ENCODE peak calls at places on chromosomes 2 and 18, in five cellular contexts. O is bronchial epithelial cell, U is IMR-90, L is OCI-LY7, V is astrocyte of the cerebellum. Y is an unnamed sample.

GRCh38 chr2:68975844-68976243 is 1.4 kb downstream of the GKN1 start:
- DNase-seq in L (no peak), O (no peak), V (no peak), U (no peak), Y (no peak)

GRCh38 chr2:36197192-36197591 is 158.4 kb upstream of the CRIM1 start:
- DNase-seq in L (no peak), O (no peak), U (no peak), V (no peak), Y (no peak)

GRCh38 chr2:69993048-69993565 is 31.7 kb upstream of the ASPRV1 start:
- DNase-seq in L (no peak), V (no peak), O (no peak), U (no peak), Y (no peak)

GRCh38 chr2:130370490-130370889 is 14.6 kb downstream of the PTPN18 start:
- DNase-seq in V (no peak), U (no peak), L (peak; percentile 87), O (no peak), Y (peak; percentile 48)

GRCh38 chr2:85215074-85216050 is 82.2 kb downstream of the TCF7L1 start:
- DNase-seq in V (peak; percentile 99), O (no peak), L (peak; percentile 8), U (peak; percentile 93), Y (no peak)

GRCh38 chr2:100767224-100767653 is 52.7 kb upstream of the NPAS2 start:
- DNase-seq in L (no peak), U (peak; percentile 78), V (no peak), O (peak; percentile 76), Y (no peak)

GRCh38 chr2:221330436-221330835 is 241.7 kb downstream of the EPHA4 start:
- DNase-seq in U (no peak), V (no peak), O (no peak), L (no peak), Y (no peak)

GRCh38 chr18:54206447-54206846 is 18.0 kb downstream of the MBD2 start:
- DNase-seq in O (no peak), V (no peak), U (no peak), L (no peak), Y (no peak)

GRCh38 chr2:102771114-102771513 is 9.3 kb downstream of the TMEM182 start:
- DNase-seq in L (no peak), U (peak; percentile 5), O (no peak), V (peak; percentile 6), Y (no peak)

DNA sequence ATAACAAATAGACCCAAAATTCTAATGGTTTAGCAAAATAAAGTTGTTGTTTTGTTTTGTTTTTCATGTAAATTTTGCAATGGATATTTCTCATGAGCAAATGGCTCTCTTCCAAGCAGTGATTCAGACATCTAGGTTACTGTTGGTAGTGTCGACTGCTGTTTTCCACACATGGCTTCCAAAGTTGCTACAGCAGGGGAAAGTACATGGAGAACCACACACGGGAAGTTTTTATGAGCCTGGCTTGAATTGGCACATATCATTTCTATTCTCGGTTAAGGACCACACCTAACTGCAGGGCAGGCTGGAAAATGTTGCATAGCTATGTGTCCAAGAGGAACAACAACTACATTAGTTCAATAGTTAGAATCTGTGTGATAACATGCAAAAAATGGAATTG is 262.1 kb downstream of the GALNT13 start:
- DNase-seq in U (no peak), V (no peak), O (peak; percentile 14), L (no peak), Y (no peak)
- TF ChIP-seq CTCF in U (no peak), V (no peak), O (no peak), L (no peak), Y (no peak)

DNA sequence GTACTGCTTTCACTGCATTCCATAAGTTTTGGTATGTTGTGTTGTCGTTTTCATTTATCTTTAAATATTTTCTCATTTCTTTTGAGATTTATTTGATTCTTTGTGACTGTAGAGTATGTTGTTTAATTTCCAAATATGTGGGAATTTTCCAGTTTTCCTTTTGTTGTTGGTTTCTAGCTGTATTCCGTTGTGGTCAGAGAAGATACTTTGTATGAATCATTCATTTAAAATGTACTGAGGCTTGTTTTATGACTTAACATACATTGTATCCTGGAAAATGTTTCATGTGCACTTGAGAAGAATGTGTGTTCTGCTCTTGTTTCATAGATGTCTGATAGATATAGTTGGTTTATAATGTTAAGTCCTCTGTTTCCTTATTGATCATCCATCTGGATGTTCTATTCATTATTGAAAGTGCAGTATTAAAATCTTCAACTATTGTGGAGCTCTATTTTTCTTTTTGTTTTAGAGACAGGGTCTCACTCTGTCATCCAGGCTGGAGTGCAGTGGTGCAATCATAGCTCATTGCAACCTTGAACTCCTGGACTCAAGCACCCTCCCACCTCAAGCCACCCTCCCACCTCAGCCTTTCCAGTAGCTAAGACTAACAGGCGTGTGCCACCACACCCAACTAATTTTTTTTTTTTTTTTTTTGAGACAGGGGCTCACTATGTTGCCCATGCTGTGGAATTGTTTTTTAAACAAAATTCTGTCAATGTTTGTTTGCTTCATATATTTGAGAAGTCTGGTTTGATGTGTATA is 96.8 kb downstream of the TAF4B start:
- DNase-seq in U (peak; percentile 56), L (no peak), V (peak; percentile 13), O (peak; percentile 39), Y (no peak)
- TF ChIP-seq CTCF in U (no peak), L (no peak), V (no peak), O (no peak), Y (no peak)

GRCh38 chr2:229641676-229642075 is 72.7 kb downstream of the DNER start:
- DNase-seq in U (no peak), V (no peak), L (no peak), O (no peak), Y (no peak)
- TF ChIP-seq CTCF in U (no peak), V (peak; percentile 11), L (peak; percentile 39), O (no peak), Y (no peak)

DNA sequence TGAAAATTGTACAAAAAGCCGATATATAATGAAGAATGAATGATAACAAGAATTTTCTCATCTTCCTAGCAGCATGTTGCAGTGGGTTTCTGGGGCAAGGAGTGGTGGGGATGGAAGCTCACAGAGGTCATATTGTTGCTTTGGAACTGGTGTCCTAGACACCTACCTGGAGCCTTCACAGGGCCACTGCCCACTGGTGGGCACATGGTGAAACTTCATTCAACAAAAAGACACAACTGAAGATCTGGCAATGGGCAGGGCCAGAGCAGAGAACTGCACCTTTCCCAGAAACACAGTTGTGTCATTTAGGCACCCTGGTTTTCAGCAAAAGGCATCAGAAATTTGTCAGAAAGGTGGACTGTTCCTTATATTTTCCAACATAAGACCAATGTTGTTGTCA is 115.3 kb downstream of the FHOD3 start:
- DNase-seq in O (peak; percentile 46), L (no peak), U (no peak), V (peak; percentile 8), Y (no peak)
- TF ChIP-seq CTCF in O (peak; percentile 64), L (peak; percentile 23), U (peak; percentile 32), V (peak; percentile 60), Y (peak; percentile 29)

DNA sequence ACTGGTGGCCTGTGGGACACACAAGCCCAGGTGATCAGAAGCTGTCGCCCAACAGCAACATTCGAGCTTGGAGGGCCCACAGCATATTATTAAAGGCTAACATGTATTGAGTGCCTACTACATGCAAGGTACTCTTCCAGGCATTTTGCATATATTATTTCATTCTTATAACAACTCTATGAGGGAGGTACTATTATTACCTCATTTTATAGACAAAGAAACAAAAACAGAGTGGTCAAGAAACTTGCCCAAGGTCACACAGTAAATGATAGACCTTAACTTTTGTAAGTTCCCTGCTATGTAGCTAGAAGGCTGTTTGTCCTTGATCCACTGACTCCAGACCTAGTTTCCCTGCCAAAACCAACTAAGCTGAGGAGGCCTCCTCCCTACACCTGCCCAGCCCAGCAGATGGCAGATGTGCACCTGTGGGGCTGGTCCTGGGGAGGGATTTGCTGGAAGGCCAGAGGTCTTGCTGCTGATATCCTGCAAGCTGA is 35.7 kb downstream of the KANSL3 start:
- DNase-seq in L (peak; percentile 5), O (no peak), V (no peak), U (no peak), Y (no peak)
- TF ChIP-seq CTCF in L (peak; percentile 23), O (peak; percentile 54), V (no peak), U (no peak), Y (peak; percentile 21)

GRCh38 chr2:14540003-14540402 is 92.5 kb upstream of the LRATD1 start:
- DNase-seq in V (no peak), O (peak; percentile 43), L (no peak), U (peak; percentile 45), Y (no peak)
- TF ChIP-seq CTCF in V (no peak), O (no peak), L (no peak), U (no peak), Y (no peak)

GRCh38 chr2:30408961-30409387 is 38.1 kb upstream of the LCLAT1 start:
- DNase-seq in U (peak; percentile 89), V (no peak), O (no peak), L (no peak), Y (no peak)
- TF ChIP-seq CTCF in U (peak; percentile 32), V (no peak), O (no peak), L (no peak), Y (no peak)

DNA sequence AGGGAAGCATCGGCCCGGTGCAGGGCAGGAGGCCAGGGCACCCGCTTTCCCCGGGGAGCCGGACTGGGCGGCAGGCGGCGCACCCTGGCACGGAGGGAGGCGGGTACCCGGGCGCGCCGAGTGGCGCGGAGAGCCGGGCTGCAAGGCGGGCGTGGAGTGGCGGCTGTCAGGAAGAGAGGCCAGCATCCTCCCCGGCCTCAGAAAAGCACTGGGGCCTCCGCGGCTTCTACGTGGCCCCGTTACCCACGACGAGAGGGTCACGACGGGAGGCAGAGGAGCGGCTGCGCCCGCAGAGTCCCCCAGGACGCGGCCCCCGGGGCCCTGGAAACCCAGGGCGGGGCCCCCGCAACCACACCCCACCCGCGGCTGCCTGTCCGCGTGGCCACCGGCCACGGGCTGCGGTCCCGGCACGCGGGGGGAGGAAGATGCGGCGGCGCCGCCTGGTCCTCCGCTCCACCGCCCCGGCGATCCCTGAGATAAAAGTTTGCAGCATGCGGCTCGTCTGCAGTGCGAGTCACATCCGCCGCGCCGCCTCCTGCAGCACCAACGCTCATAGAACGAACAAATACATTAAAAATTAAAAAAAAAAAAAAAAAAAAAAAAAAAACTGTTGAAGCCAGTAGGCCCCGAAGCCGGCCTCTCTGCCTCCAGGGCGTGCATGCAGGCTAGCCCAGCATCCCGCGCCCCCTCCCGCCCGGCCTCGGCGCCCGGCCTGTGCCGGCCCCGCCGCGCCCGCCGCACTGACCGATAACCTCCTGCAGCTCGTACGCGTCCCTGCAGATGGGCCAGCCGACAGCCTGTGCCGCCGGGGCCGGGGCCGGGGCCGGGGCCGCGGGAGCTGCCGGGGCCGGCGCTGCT is 683 bp downstream of the STK39 start:
- DNase-seq in L (peak; percentile 83), V (peak; percentile 26), O (peak; percentile 45), U (peak; percentile 64), Y (peak; percentile 66)
- TF ChIP-seq CTCF in L (peak; percentile 62), V (peak; percentile 41), O (peak; percentile 72), U (peak; percentile 33), Y (no peak)

Y was measured in GM13977.